ENCODE peak calls at places on chromosomes 12 and 14, in six cellular contexts. O is D341Med; T is MM.1S; U is NCI-H2081; D is naive thymus-derived CD8-positive, alpha-beta T cell; A is NCI-H510A treated with DMSO at 0.1 percent for 48 hours. G is an unnamed sample.
A peak's percentile ranks its signal among the peaks of the same experiment; 100 is the strongest.

GRCh38 chr14:41662780-41663477 is 56.3 kb downstream of the LRFN5 start:
- DNase-seq in T (no peak), U (no peak), O (no peak), A (no peak), D (no peak), G (no peak)

GRCh38 chr12:67524861-67525499 is 123.6 kb upstream of the DYRK2 start:
- DNase-seq in T (no peak), D (no peak), O (no peak), A (peak; percentile 63), U (no peak), G (no peak)

GRCh38 chr12:56759270-56759908 is 3.7 kb upstream of the HSD17B6 start:
- DNase-seq in U (no peak), O (no peak), A (no peak), D (no peak), T (no peak), G (no peak)

GRCh38 chr12:64522316-64522715 is 70.4 kb downstream of the TBK1 start:
- DNase-seq in O (no peak), D (no peak), U (peak; percentile 20), T (no peak), A (no peak), G (no peak)

GRCh38 chr12:92470608-92471021 is 232.2 kb upstream of the PLEKHG7 start:
- DNase-seq in D (no peak), A (no peak), O (no peak), T (peak; percentile 16), U (no peak), G (no peak)

GRCh38 chr14:54138354-54139038 is 181.9 kb upstream of the BMP4 start:
- DNase-seq in O (no peak), A (no peak), U (no peak), T (no peak), D (no peak), G (no peak)

GRCh38 chr12:131603106-131604033 is 107.5 kb upstream of the SFSWAP start:
- DNase-seq in T (no peak), D (no peak), O (no peak), A (no peak), U (no peak), G (peak; percentile 41)

GRCh38 chr12:86389949-86390348 is 133.8 kb upstream of the MGAT4C start:
- DNase-seq in A (no peak), U (no peak), D (no peak), O (no peak), T (no peak), G (no peak)

GRCh38 chr12:27284751-27285150 is 40.7 kb downstream of the STK38L start:
- DNase-seq in D (no peak), T (no peak), O (no peak), U (no peak), A (no peak), G (no peak)

GRCh38 chr12:18578191-18578590 is 159.6 kb downstream of the PLCZ1 start:
- DNase-seq in O (no peak), T (no peak), D (no peak), A (no peak), U (no peak), G (no peak)

GRCh38 chr12:124780752-124781685 is 82.6 kb downstream of the SCARB1 start:
- DNase-seq in T (no peak), A (no peak), U (no peak), O (no peak), D (no peak), G (no peak)

GRCh38 chr12:5096241-5096880 is 52.7 kb downstream of the KCNA5 start:
- DNase-seq in T (no peak), A (no peak), O (no peak), D (no peak), U (no peak), G (no peak)

GRCh38 chr12:130456375-130457199 is 118.9 kb downstream of the PIWIL1 start:
- DNase-seq in T (no peak), O (no peak), U (peak; percentile 77), A (peak; percentile 16), D (no peak), G (no peak)

GRCh38 chr12:56998981-56999380 is 7.4 kb downstream of the ZBTB39 start:
- DNase-seq in O (no peak), T (peak; percentile 84), D (no peak), A (no peak), U (no peak), G (no peak)

GRCh38 chr12:102343361-102344121 is 136.8 kb downstream of the IGF1 start:
- DNase-seq in T (no peak), U (no peak), A (no peak), D (no peak), O (peak; percentile 57), G (no peak)

GRCh38 chr12:89817501-89818226 is 109.0 kb upstream of the ATP2B1 start:
- DNase-seq in T (no peak), D (no peak), O (no peak), A (no peak), U (no peak), G (no peak)

GRCh38 chr12:34402228-34402898 is 380.1 kb downstream of the ALG10 start:
- DNase-seq in T (no peak), D (no peak), O (peak; percentile 6), U (no peak), A (no peak), G (no peak)

GRCh38 chr12:46831335-46832083 is 5.7 kb upstream of the SLC38A4 start:
- DNase-seq in T (no peak), A (no peak), D (peak; percentile 2), O (peak; percentile 37), U (peak; percentile 20), G (no peak)

GRCh38 chr14:55383039-55383438 is 28.6 kb downstream of the ATG14 start:
- DNase-seq in D (no peak), U (no peak), A (no peak), T (no peak), O (no peak), G (no peak)

GRCh38 chr12:132651444-132652100 is 33.0 kb downstream of the P2RX2 start:
- DNase-seq in O (no peak), D (no peak), U (no peak), T (no peak), A (peak; percentile 99), G (no peak)

GRCh38 chr14:41506552-41506951 is 100.1 kb upstream of the LRFN5 start:
- DNase-seq in D (no peak), A (no peak), T (no peak), U (no peak), O (no peak), G (no peak)

GRCh38 chr12:106179086-106179485 is 40.3 kb upstream of the NUAK1 start:
- DNase-seq in O (peak; percentile 79), A (peak; percentile 51), U (peak; percentile 28), T (no peak), D (no peak), G (no peak)

GRCh38 chr14:57371013-57371412 is 19.4 kb upstream of the NAA30 start:
- DNase-seq in U (no peak), T (no peak), A (no peak), D (no peak), O (no peak), G (no peak)

GRCh38 chr14:22532345-22533056 is 56.5 kb downstream of the DAD1 start:
- DNase-seq in U (no peak), A (no peak), D (no peak), T (no peak), O (no peak), G (no peak)

GRCh38 chr12:85394809-85395208 is 114.8 kb downstream of the ALX1 start:
- DNase-seq in T (no peak), D (no peak), A (no peak), O (no peak), U (no peak), G (no peak)

GRCh38 chr14:91417134-91417982 is at the start of gene CCDC88C:
- DNase-seq in U (peak; percentile 85), D (peak; percentile 85), T (peak; percentile 61), O (peak; percentile 93), A (peak; percentile 55), G (peak; percentile 60)

GRCh38 chr12:89709994-89710872 is 1.6 kb upstream of the ATP2B1 start:
- DNase-seq in O (no peak), U (peak; percentile 53), T (no peak), A (peak; percentile 56), D (peak; percentile 45), G (no peak)

GRCh38 chr14:55180434-55180833 is 11.0 kb downstream of the DLGAP5 start:
- DNase-seq in O (no peak), D (no peak), T (peak; percentile 59), A (no peak), U (no peak), G (no peak)

GRCh38 chr12:108884116-108885012 is 4.5 kb downstream of the DAO start:
- DNase-seq in D (peak; percentile 45), T (peak; percentile 56), O (peak; percentile 71), U (peak; percentile 21), A (peak; percentile 7), G (peak; percentile 52)

GRCh38 chr14:106657460-106657859 is 1131.1 kb downstream of the TMEM121 start:
- DNase-seq in A (peak; percentile 11), T (peak; percentile 49), D (peak; percentile 59), O (peak; percentile 38), U (no peak), G (peak; percentile 82)

GRCh38 chr14:103819503-103820307 is 27.7 kb downstream of the PPP1R13B start:
- DNase-seq in O (peak; percentile 62), U (no peak), T (no peak), A (peak; percentile 40), D (no peak), G (peak; percentile 3)

GRCh38 chr12:112794721-112795486 is 3.4 kb downstream of the RPH3A start:
- DNase-seq in U (no peak), T (no peak), A (no peak), D (no peak), O (no peak), G (no peak)

GRCh38 chr12:46450279-46450748 is 77.7 kb upstream of the SLC38A2 start:
- DNase-seq in D (no peak), A (no peak), O (no peak), U (no peak), T (no peak), G (no peak)

GRCh38 chr12:118053071-118053985 is 7.7 kb downstream of the WSB2 start:
- DNase-seq in D (no peak), U (no peak), O (no peak), A (no peak), T (no peak), G (no peak)

GRCh38 chr12:76274699-76275098 is 73.5 kb downstream of the BBS10 start:
- DNase-seq in D (no peak), T (no peak), U (no peak), A (no peak), O (no peak), G (no peak)

GRCh38 chr12:42608196-42608825 is 18.8 kb upstream of the PRICKLE1 start:
- DNase-seq in O (no peak), A (no peak), D (no peak), T (no peak), U (no peak), G (no peak)